ENCODE peak calls at places on chromosomes 1 and 21, in eight cellular contexts. K, S, N, D, B, M, F and G are unnamed samples.

GRCh38 chr1:117609471-117609911 is 3.6 kb downstream of the TENT5C start:
- DNase-seq in S (no peak), B (no peak), F (no peak), K (no peak), M (no peak), D (no peak), N (no peak), G (no peak)

GRCh38 chr1:43366601-43367025 is 1.2 kb downstream of the ELOVL1 start:
- DNase-seq in N (no peak), M (no peak), K (no peak), D (no peak), B (no peak), F (no peak), S (no peak), G (no peak)

GRCh38 chr1:55519276-55519675 is 304.1 kb upstream of the USP24 start:
- DNase-seq in K (no peak), N (no peak), F (no peak), M (no peak), D (no peak), S (no peak), B (no peak), G (no peak)

GRCh38 chr1:69252696-69253095 is 315.0 kb upstream of the LRRC7 start:
- DNase-seq in F (no peak), K (no peak), B (no peak), S (no peak), D (no peak), M (no peak), N (no peak), G (no peak)

GRCh38 chr1:61449410-61449809 is 275.5 kb downstream of the TM2D1 start:
- DNase-seq in N (no peak), M (no peak), D (no peak), K (no peak), S (no peak), B (no peak), F (no peak), G (no peak)

GRCh38 chr1:115165776-115166175 is 76.5 kb upstream of the TSPAN2 start:
- DNase-seq in S (no peak), M (no peak), D (no peak), F (no peak), B (no peak), K (no peak), N (no peak), G (no peak)

GRCh38 chr21:34992736-34993135 is 56.4 kb downstream of the RUNX1 start:
- DNase-seq in S (no peak), K (no peak), N (no peak), D (no peak), M (no peak), B (no peak), F (peak), G (no peak)

GRCh38 chr1:218349365-218350021 is 4.4 kb downstream of the TGFB2 start:
- DNase-seq in B (no peak), M (no peak), K (no peak), F (no peak), D (no peak), S (no peak), N (no peak), G (no peak)

GRCh38 chr1:64183985-64184440 is 19.4 kb upstream of the UBE2U start:
- DNase-seq in M (no peak), D (no peak), K (no peak), S (no peak), B (no peak), N (no peak), F (no peak), G (peak)

GRCh38 chr1:61330018-61330417 is 247.7 kb downstream of the NFIA start:
- DNase-seq in N (no peak), F (no peak), B (no peak), M (no peak), K (no peak), S (no peak), D (no peak), G (peak)

GRCh38 chr1:200699871-200700270 is 30.2 kb upstream of the DDX59 start:
- DNase-seq in F (no peak), S (no peak), M (no peak), K (no peak), D (no peak), N (peak), B (no peak), G (no peak)

GRCh38 chr1:113021430-113022085 is 51.4 kb upstream of the LRIG2 start:
- DNase-seq in D (no peak), K (no peak), B (no peak), S (peak), F (no peak), M (no peak), N (no peak), G (no peak)

GRCh38 chr1:56798053-56798471 is 21.1 kb downstream of the FYB2 start:
- DNase-seq in D (no peak), K (no peak), S (no peak), N (no peak), M (no peak), B (no peak), F (peak), G (no peak)

GRCh38 chr1:28955930-28956552 is 41.7 kb downstream of the EPB41 start:
- DNase-seq in M (no peak), K (peak), D (no peak), S (no peak), N (no peak), B (no peak), F (no peak), G (no peak)

GRCh38 chr1:204285438-204286322 is 71.9 kb upstream of the GOLT1A start:
- DNase-seq in F (no peak), B (no peak), S (no peak), N (no peak), K (no peak), D (no peak), M (no peak), G (no peak)

GRCh38 chr1:232891116-232891515 is 59.3 kb upstream of the NTPCR start:
- DNase-seq in F (no peak), S (no peak), M (no peak), K (no peak), B (no peak), D (no peak), N (peak), G (no peak)

GRCh38 chr1:51346086-51346942 is 16.0 kb upstream of the TTC39A start:
- DNase-seq in M (no peak), F (no peak), K (no peak), D (no peak), N (no peak), S (no peak), B (no peak), G (no peak)

GRCh38 chr1:61158592-61158991 is 76.2 kb downstream of the NFIA start:
- DNase-seq in S (no peak), K (no peak), N (no peak), F (no peak), M (no peak), B (no peak), D (no peak), G (no peak)

GRCh38 chr1:26771643-26772321 is 16.0 kb upstream of the PIGV start:
- DNase-seq in B (peak), K (no peak), S (no peak), N (no peak), M (no peak), F (no peak), D (no peak), G (no peak)

GRCh38 chr1:193766329-193766728 is 579.9 kb upstream of the B3GALT2 start:
- DNase-seq in B (no peak), S (no peak), K (no peak), F (no peak), D (no peak), N (no peak), M (no peak), G (no peak)

GRCh38 chr1:18919174-18919905 is 17.0 kb upstream of the ALDH4A1 start:
- DNase-seq in N (no peak), M (no peak), D (no peak), S (no peak), K (no peak), F (no peak), B (no peak), G (no peak)

GRCh38 chr1:16048573-16049189 is 5.1 kb downstream of the CLCNKB start:
- DNase-seq in K (peak), N (no peak), M (peak), B (no peak), S (no peak), F (no peak), D (peak), G (no peak)

GRCh38 chr21:38898422-38899098 is 92.8 kb downstream of the ETS2 start:
- DNase-seq in M (no peak), F (no peak), B (no peak), D (no peak), N (no peak), S (no peak), K (no peak), G (no peak)

GRCh38 chr1:19341201-19342076 is 29.3 kb downstream of the SLC66A1 start:
- DNase-seq in M (peak), F (peak), D (peak), S (peak), N (peak), K (peak), B (peak), G (no peak)

GRCh38 chr21:25956993-25957714 is 213.4 kb downstream of the APP start:
- DNase-seq in B (no peak), K (no peak), N (no peak), F (no peak), S (no peak), D (no peak), M (no peak), G (no peak)

GRCh38 chr1:156931553-156931952 is 11.1 kb downstream of the LRRC71 start:
- DNase-seq in K (no peak), M (no peak), B (no peak), F (no peak), D (no peak), N (no peak), S (no peak), G (no peak)

GRCh38 chr1:48807599-48808260 is 31.0 kb upstream of the BEND5 start:
- DNase-seq in S (no peak), N (no peak), K (no peak), B (no peak), D (no peak), M (no peak), F (no peak), G (no peak)

GRCh38 chr1:221887091-221887746 is 145.3 kb upstream of the DUSP10 start:
- DNase-seq in S (no peak), M (no peak), D (no peak), K (no peak), N (no peak), B (no peak), F (no peak), G (peak)

GRCh38 chr1:239421810-239422209 is 35.4 kb downstream of the CHRM3 start:
- DNase-seq in D (no peak), S (no peak), K (no peak), F (no peak), B (no peak), N (no peak), M (no peak), G (no peak)

GRCh38 chr1:28437260-28437923 is 67.9 kb downstream of the PHACTR4 start:
- DNase-seq in B (no peak), M (no peak), F (no peak), N (no peak), D (no peak), K (peak), S (no peak), G (no peak)